ENCODE peak calls at places on chromosomes 16 and 17, in nine cellular contexts. One of them, this sample, is unnamed. For H3K4me1, the result is how much of the 10 kb centered on the place peaks cover.

GRCh38 chr17:68461122-68461539 is 3.8 kb upstream of the WIPI1 start:
- DNase-seq in HCT116: no peak
- DNase-seq in MM.1S: no peak
- DNase-seq in hepatocyte: no peak
- DNase-seq in neural progenitor cell: no peak
- DNase-seq in GM23248: no peak
- DNase-seq in SK-N-SH: no peak
- DNase-seq in OCI-LY7: peak
- DNase-seq in GM23338: no peak
- DNase-seq in this sample: no peak

GRCh38 chr17:72816406-72816805 is 276.1 kb downstream of the SLC39A11 start:
- DNase-seq in HCT116: no peak
- DNase-seq in MM.1S: no peak
- DNase-seq in hepatocyte: no peak
- DNase-seq in neural progenitor cell: peak
- DNase-seq in GM23248: no peak
- DNase-seq in SK-N-SH: no peak
- DNase-seq in OCI-LY7: no peak
- DNase-seq in GM23338: no peak
- DNase-seq in this sample: no peak

GRCh38 chr16:66416981-66417700 is 10.0 kb upstream of the BEAN1 start:
- DNase-seq in HCT116: no peak
- DNase-seq in MM.1S: no peak
- DNase-seq in hepatocyte: no peak
- DNase-seq in neural progenitor cell: no peak
- DNase-seq in GM23248: peak
- DNase-seq in SK-N-SH: no peak
- DNase-seq in OCI-LY7: no peak
- DNase-seq in GM23338: no peak
- DNase-seq in this sample: peak

GRCh38 chr17:19022747-19023146 is 18.2 kb upstream of the FAM83G start:
- DNase-seq in HCT116: no peak
- DNase-seq in MM.1S: no peak
- DNase-seq in hepatocyte: no peak
- DNase-seq in neural progenitor cell: no peak
- DNase-seq in GM23248: no peak
- DNase-seq in SK-N-SH: no peak
- DNase-seq in OCI-LY7: no peak
- DNase-seq in GM23338: no peak
- DNase-seq in this sample: no peak

GRCh38 chr16:62225675-62226074 is 189.4 kb upstream of the CDH8 start:
- DNase-seq in HCT116: no peak
- DNase-seq in MM.1S: peak
- DNase-seq in hepatocyte: peak
- DNase-seq in neural progenitor cell: peak
- DNase-seq in GM23248: peak
- DNase-seq in SK-N-SH: peak
- DNase-seq in OCI-LY7: peak
- DNase-seq in GM23338: peak
- DNase-seq in this sample: peak

GRCh38 chr17:32755045-32755805 is 121.7 kb downstream of the MYO1D start:
- DNase-seq in HCT116: peak
- DNase-seq in MM.1S: peak
- DNase-seq in hepatocyte: peak
- DNase-seq in neural progenitor cell: peak
- DNase-seq in GM23248: peak
- DNase-seq in SK-N-SH: peak
- DNase-seq in OCI-LY7: peak
- DNase-seq in GM23338: peak
- DNase-seq in this sample: peak

GRCh38 chr17:48555616-48556533 is 11.0 kb upstream of the HOXB2 start:
- DNase-seq in HCT116: no peak
- DNase-seq in MM.1S: no peak
- DNase-seq in hepatocyte: no peak
- DNase-seq in neural progenitor cell: peak
- DNase-seq in GM23248: peak
- DNase-seq in SK-N-SH: no peak
- DNase-seq in OCI-LY7: no peak
- DNase-seq in GM23338: no peak
- DNase-seq in this sample: peak

GRCh38 chr17:2796164-2797140 is at the start of gene RAP1GAP2:
- DNase-seq in HCT116: no peak
- DNase-seq in MM.1S: peak
- DNase-seq in hepatocyte: no peak
- DNase-seq in neural progenitor cell: no peak
- DNase-seq in GM23248: no peak
- DNase-seq in SK-N-SH: no peak
- DNase-seq in OCI-LY7: no peak
- DNase-seq in GM23338: no peak
- DNase-seq in this sample: no peak

GRCh38 chr17:28828294-28829040 is 14.1 kb downstream of the FAM222B start:
- DNase-seq in HCT116: no peak
- DNase-seq in MM.1S: no peak
- DNase-seq in hepatocyte: no peak
- DNase-seq in neural progenitor cell: no peak
- DNase-seq in GM23248: peak
- DNase-seq in SK-N-SH: no peak
- DNase-seq in OCI-LY7: no peak
- DNase-seq in GM23338: no peak
- DNase-seq in this sample: no peak

GRCh38 chr17:76597156-76598003 is 11.7 kb upstream of the ST6GALNAC2 start:
- DNase-seq in HCT116: no peak
- DNase-seq in MM.1S: no peak
- DNase-seq in hepatocyte: no peak
- DNase-seq in neural progenitor cell: no peak
- DNase-seq in GM23248: no peak
- DNase-seq in SK-N-SH: no peak
- DNase-seq in OCI-LY7: peak
- DNase-seq in GM23338: no peak
- DNase-seq in this sample: peak

DNA sequence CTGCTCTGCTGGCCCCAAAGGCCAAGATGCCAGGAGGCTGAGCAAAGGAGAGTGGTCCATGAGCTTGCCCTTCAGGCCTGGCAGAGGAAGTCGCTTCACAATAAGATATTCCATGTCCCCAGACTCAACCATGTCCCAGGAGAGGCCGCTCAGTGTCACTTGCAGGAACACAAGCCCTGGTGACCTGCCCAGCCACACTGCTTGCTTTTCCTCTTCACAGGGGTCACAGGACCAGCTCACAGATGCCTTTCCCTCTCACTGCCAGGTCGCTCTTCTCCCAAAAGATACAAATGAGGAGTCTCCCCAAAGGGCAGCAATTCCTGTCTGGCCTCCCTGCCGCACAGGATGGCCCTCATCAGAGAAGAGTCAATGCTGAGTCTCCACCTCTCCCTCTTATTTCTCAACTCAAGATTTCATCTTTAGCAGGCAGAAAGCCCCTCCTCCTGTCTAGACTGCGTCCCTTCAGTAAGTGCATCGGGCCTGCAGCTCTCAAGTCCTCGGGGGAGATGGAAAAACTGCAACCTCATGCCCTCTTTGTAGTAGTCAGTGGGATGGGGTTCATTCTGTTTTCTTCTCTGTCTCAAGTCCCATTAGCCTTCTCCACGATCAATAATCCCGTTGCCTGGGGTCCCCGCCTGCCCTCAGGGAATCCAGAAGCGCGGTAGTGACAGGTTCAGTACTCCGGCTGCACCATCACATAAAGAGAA is 5.0 kb downstream of the JUP start:
- DNase-seq in HCT116: no peak
- DNase-seq in MM.1S: no peak
- DNase-seq in hepatocyte: peak
- DNase-seq in neural progenitor cell: no peak
- DNase-seq in GM23248: no peak
- DNase-seq in SK-N-SH: no peak
- DNase-seq in OCI-LY7: no peak
- DNase-seq in GM23338: no peak
- DNase-seq in this sample: no peak
- H3K4me1 ChIP-seq in HCT116: half or more
- H3K4me1 ChIP-seq in MM.1S: under half
- H3K4me1 ChIP-seq in hepatocyte: under half
- H3K4me1 ChIP-seq in neural progenitor cell: under half
- H3K4me1 ChIP-seq in GM23248: under half
- H3K4me1 ChIP-seq in SK-N-SH: under half
- H3K4me1 ChIP-seq in OCI-LY7: under half
- H3K4me1 ChIP-seq in GM23338: under half
- H3K4me1 ChIP-seq in this sample: under half

GRCh38 chr17:78502611-78503148 is 74.5 kb downstream of the DNAH17 start:
- DNase-seq in HCT116: no peak
- DNase-seq in MM.1S: no peak
- DNase-seq in hepatocyte: no peak
- DNase-seq in neural progenitor cell: no peak
- DNase-seq in GM23248: no peak
- DNase-seq in SK-N-SH: no peak
- DNase-seq in OCI-LY7: no peak
- DNase-seq in GM23338: no peak
- DNase-seq in this sample: no peak

GRCh38 chr17:78498848-78499247 is 78.3 kb downstream of the DNAH17 start:
- DNase-seq in HCT116: no peak
- DNase-seq in MM.1S: no peak
- DNase-seq in hepatocyte: no peak
- DNase-seq in neural progenitor cell: no peak
- DNase-seq in GM23248: no peak
- DNase-seq in SK-N-SH: peak
- DNase-seq in OCI-LY7: no peak
- DNase-seq in GM23338: peak
- DNase-seq in this sample: no peak

GRCh38 chr17:78501241-78502036 is 75.8 kb downstream of the DNAH17 start:
- DNase-seq in HCT116: no peak
- DNase-seq in MM.1S: no peak
- DNase-seq in hepatocyte: no peak
- DNase-seq in neural progenitor cell: no peak
- DNase-seq in GM23248: no peak
- DNase-seq in SK-N-SH: no peak
- DNase-seq in OCI-LY7: no peak
- DNase-seq in GM23338: no peak
- DNase-seq in this sample: no peak

GRCh38 chr17:78499715-78500540 is 77.3 kb downstream of the DNAH17 start:
- DNase-seq in HCT116: no peak
- DNase-seq in MM.1S: no peak
- DNase-seq in hepatocyte: no peak
- DNase-seq in neural progenitor cell: no peak
- DNase-seq in GM23248: no peak
- DNase-seq in SK-N-SH: no peak
- DNase-seq in OCI-LY7: no peak
- DNase-seq in GM23338: no peak
- DNase-seq in this sample: no peak

GRCh38 chr17:78500806-78501205 is 76.4 kb downstream of the DNAH17 start:
- DNase-seq in HCT116: no peak
- DNase-seq in MM.1S: no peak
- DNase-seq in hepatocyte: no peak
- DNase-seq in neural progenitor cell: no peak
- DNase-seq in GM23248: no peak
- DNase-seq in SK-N-SH: no peak
- DNase-seq in OCI-LY7: no peak
- DNase-seq in GM23338: no peak
- DNase-seq in this sample: no peak
- TF ChIP-seq EZH2phosphoT487 in HCT116: no peak
- TF ChIP-seq EZH2phosphoT487 in MM.1S: no peak
- TF ChIP-seq EZH2phosphoT487 in hepatocyte: no peak
- TF ChIP-seq EZH2phosphoT487 in neural progenitor cell: no peak
- TF ChIP-seq EZH2phosphoT487 in GM23248: no peak
- TF ChIP-seq EZH2phosphoT487 in SK-N-SH: no peak
- TF ChIP-seq EZH2phosphoT487 in OCI-LY7: no peak
- TF ChIP-seq EZH2phosphoT487 in GM23338: no peak
- TF ChIP-seq EZH2phosphoT487 in this sample: no peak

GRCh38 chr16:27430512-27430911 is 28.5 kb downstream of the IL21R start:
- DNase-seq in HCT116: no peak
- DNase-seq in MM.1S: no peak
- DNase-seq in hepatocyte: no peak
- DNase-seq in neural progenitor cell: no peak
- DNase-seq in GM23248: no peak
- DNase-seq in SK-N-SH: no peak
- DNase-seq in OCI-LY7: no peak
- DNase-seq in GM23338: no peak
- DNase-seq in this sample: no peak

GRCh38 chr16:27430923-27431484 is 29.0 kb downstream of the IL21R start:
- DNase-seq in HCT116: no peak
- DNase-seq in MM.1S: no peak
- DNase-seq in hepatocyte: no peak
- DNase-seq in neural progenitor cell: no peak
- DNase-seq in GM23248: peak
- DNase-seq in SK-N-SH: no peak
- DNase-seq in OCI-LY7: peak
- DNase-seq in GM23338: no peak
- DNase-seq in this sample: no peak

GRCh38 chr16:27434141-27435051 is 32.4 kb downstream of the IL21R start:
- DNase-seq in HCT116: no peak
- DNase-seq in MM.1S: no peak
- DNase-seq in hepatocyte: no peak
- DNase-seq in neural progenitor cell: no peak
- DNase-seq in GM23248: no peak
- DNase-seq in SK-N-SH: no peak
- DNase-seq in OCI-LY7: no peak
- DNase-seq in GM23338: no peak
- DNase-seq in this sample: no peak

GRCh38 chr16:27431773-27432599 is 30.0 kb downstream of the IL21R start:
- DNase-seq in HCT116: no peak
- DNase-seq in MM.1S: no peak
- DNase-seq in hepatocyte: no peak
- DNase-seq in neural progenitor cell: no peak
- DNase-seq in GM23248: peak
- DNase-seq in SK-N-SH: no peak
- DNase-seq in OCI-LY7: no peak
- DNase-seq in GM23338: no peak
- DNase-seq in this sample: peak

GRCh38 chr16:27432600-27432957 is 30.6 kb downstream of the IL21R start:
- DNase-seq in HCT116: no peak
- DNase-seq in MM.1S: no peak
- DNase-seq in hepatocyte: no peak
- DNase-seq in neural progenitor cell: no peak
- DNase-seq in GM23248: peak
- DNase-seq in SK-N-SH: no peak
- DNase-seq in OCI-LY7: no peak
- DNase-seq in GM23338: no peak
- DNase-seq in this sample: peak
- H3K27ac ChIP-seq in HCT116: no peak
- H3K27ac ChIP-seq in MM.1S: no peak
- H3K27ac ChIP-seq in hepatocyte: no peak
- H3K27ac ChIP-seq in neural progenitor cell: no peak
- H3K27ac ChIP-seq in GM23248: peak
- H3K27ac ChIP-seq in SK-N-SH: no peak
- H3K27ac ChIP-seq in OCI-LY7: no peak
- H3K27ac ChIP-seq in GM23338: no peak
- H3K27ac ChIP-seq in this sample: no peak

GRCh38 chr17:50100921-50101345 is 5.8 kb downstream of the PDK2 start:
- DNase-seq in HCT116: no peak
- DNase-seq in MM.1S: no peak
- DNase-seq in hepatocyte: peak
- DNase-seq in neural progenitor cell: no peak
- DNase-seq in GM23248: peak
- DNase-seq in SK-N-SH: no peak
- DNase-seq in OCI-LY7: no peak
- DNase-seq in GM23338: peak
- DNase-seq in this sample: no peak
- H3K4me1 ChIP-seq in HCT116: under half
- H3K4me1 ChIP-seq in MM.1S: under half
- H3K4me1 ChIP-seq in hepatocyte: under half
- H3K4me1 ChIP-seq in neural progenitor cell: under half
- H3K4me1 ChIP-seq in GM23248: under half
- H3K4me1 ChIP-seq in SK-N-SH: under half
- H3K4me1 ChIP-seq in OCI-LY7: under half
- H3K4me1 ChIP-seq in GM23338: under half
- H3K4me1 ChIP-seq in this sample: under half